ENCODE peak calls at places on chromosomes 6 and 20, in five cellular contexts. T, V, S, M and N are unnamed samples.

GRCh38 chr6:13711384-13711725 is 280 bp downstream of the RANBP9 start:
- DNase-seq in T (no peak), V (no peak), S (no peak), M (no peak), N (no peak)

GRCh38 chr6:169070506-169071176 is 183.0 kb downstream of the THBS2 start:
- DNase-seq in T (peak), V (peak), S (peak), M (peak), N (no peak)

GRCh38 chr6:41942045-41942851 is 640 bp upstream of the CCND3 start:
- DNase-seq in T (no peak), V (no peak), S (no peak), M (no peak), N (no peak)

GRCh38 chr6:6960571-6961251 is 147.1 kb upstream of the RREB1 start:
- DNase-seq in T (no peak), V (no peak), S (no peak), M (no peak), N (no peak)

GRCh38 chr20:48262396-48262795 is 477.1 kb upstream of the SULF2 start:
- DNase-seq in T (no peak), V (no peak), S (no peak), M (peak), N (no peak)

GRCh38 chr20:31943052-31943471 is 8.8 kb downstream of the PDRG1 start:
- DNase-seq in T (peak), V (peak), S (peak), M (no peak), N (no peak)

GRCh38 chr20:9409352-9409751 is 105.0 kb upstream of the LAMP5 start:
- DNase-seq in T (peak), V (no peak), S (no peak), M (no peak), N (no peak)

GRCh38 chr6:98672681-98673475 is 161.5 kb upstream of the POU3F2 start:
- DNase-seq in T (no peak), V (no peak), S (no peak), M (no peak), N (no peak)

GRCh38 chr20:1277529-1278322 is 11.6 kb downstream of the SNPH start:
- DNase-seq in T (no peak), V (no peak), S (no peak), M (no peak), N (no peak)

GRCh38 chr20:64222273-64222672 is 33.3 kb upstream of the PCMTD2 start:
- DNase-seq in T (no peak), V (no peak), S (no peak), M (no peak), N (no peak)

GRCh38 chr6:148367418-148368024 is 24.9 kb downstream of the SASH1 start:
- DNase-seq in T (peak), V (peak), S (peak), M (peak), N (no peak)

GRCh38 chr20:11976966-11977365 is 59.3 kb downstream of the BTBD3 start:
- DNase-seq in T (no peak), V (no peak), S (no peak), M (no peak), N (no peak)

GRCh38 chr6:79410806-79411205 is 126.4 kb downstream of the LCA5 start:
- DNase-seq in T (no peak), V (no peak), S (no peak), M (no peak), N (no peak)

GRCh38 chr6:142542704-142543233 is 241.0 kb downstream of the ADGRG6 start:
- DNase-seq in T (peak), V (peak), S (peak), M (peak), N (no peak)

GRCh38 chr6:81075974-81076373 is 676.5 kb downstream of the TENT5A start:
- DNase-seq in T (peak), V (no peak), S (no peak), M (no peak), N (no peak)

GRCh38 chr20:50438986-50439407 is 71.2 kb upstream of the PTPN1 start:
- DNase-seq in T (no peak), V (no peak), S (no peak), M (peak), N (no peak)

GRCh38 chr6:1406306-1407058 is 17.1 kb downstream of the FOXF2 start:
- DNase-seq in T (peak), V (no peak), S (no peak), M (no peak), N (no peak)

GRCh38 chr6:31560697-31561058 is 11.4 kb upstream of the LTA start:
- DNase-seq in T (no peak), V (no peak), S (no peak), M (no peak), N (no peak)

GRCh38 chr20:38127011-38127621 is 38.0 kb downstream of the TGM2 start:
- DNase-seq in T (peak), V (peak), S (no peak), M (no peak), N (no peak)

GRCh38 chr6:145310116-145310515 is 425.2 kb downstream of the EPM2A start:
- DNase-seq in T (peak), V (no peak), S (no peak), M (no peak), N (no peak)

GRCh38 chr20:37327748-37328147 is 18.2 kb upstream of the SRC start:
- DNase-seq in T (peak), V (peak), S (peak), M (no peak), N (no peak)

GRCh38 chr6:90098025-90098474 is 198.6 kb downstream of the BACH2 start:
- DNase-seq in T (peak), V (peak), S (peak), M (peak), N (no peak)

GRCh38 chr20:14664101-14664500 is 326.7 kb upstream of the FLRT3 start:
- DNase-seq in T (no peak), V (no peak), S (no peak), M (no peak), N (no peak)

GRCh38 chr6:107815846-107816245 is 8.3 kb downstream of the SCML4 start:
- DNase-seq in T (no peak), V (no peak), S (no peak), M (no peak), N (no peak)

GRCh38 chr6:159169557-159170332 is 545 bp downstream of the FNDC1 start:
- DNase-seq in T (peak), V (peak), S (peak), M (no peak), N (peak)
- TF ChIP-seq CTCF in T (peak), V (no peak), S (no peak), M (no peak), N (no peak)

DNA sequence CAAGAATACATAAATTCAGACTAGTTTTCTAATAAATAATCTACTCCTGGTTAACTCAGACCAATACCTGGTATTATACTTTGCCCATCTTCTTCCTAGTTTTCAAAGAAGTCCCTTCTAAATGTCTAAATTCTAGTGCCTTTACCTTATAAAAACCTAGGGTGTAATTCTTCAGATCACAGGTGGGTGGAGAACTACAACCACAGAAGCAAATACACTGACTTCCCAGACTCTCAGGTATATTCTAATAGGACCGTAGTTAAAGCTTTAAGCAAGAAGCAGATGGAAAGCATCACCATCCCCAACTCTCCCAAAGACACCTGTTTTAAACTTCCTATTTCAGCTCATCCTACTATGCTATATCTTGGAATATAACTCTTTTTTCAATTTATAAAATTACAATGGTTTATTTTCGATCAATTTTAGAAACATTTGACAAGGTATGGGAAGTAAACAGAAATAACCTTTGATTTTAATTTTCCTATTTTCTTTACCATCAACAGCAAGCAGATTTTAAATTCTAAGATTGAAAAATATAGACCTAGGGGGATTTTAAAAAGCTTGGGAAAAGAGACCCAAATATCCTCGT is 15.8 kb downstream of the MAN1A1 start:
- DNase-seq in T (no peak), V (no peak), S (no peak), M (no peak), N (no peak)
- TF ChIP-seq CTCF in T (peak), V (peak), S (peak), M (peak), N (no peak)

GRCh38 chr6:160269771-160270170 is 11.2 kb upstream of the SLC22A2 start:
- DNase-seq in T (no peak), V (no peak), S (no peak), M (no peak), N (no peak)
- TF ChIP-seq CTCF in T (no peak), V (no peak), S (no peak), M (no peak), N (no peak)

GRCh38 chr6:93419304-93420162 is at the start of gene EPHA7:
- DNase-seq in T (peak), V (peak), S (peak), M (peak), N (peak)

GRCh38 chr6:93423542-93423941 is 4.2 kb upstream of the EPHA7 start:
- DNase-seq in T (peak), V (peak), S (peak), M (no peak), N (peak)

GRCh38 chr6:93418448-93419303 is 683 bp downstream of the EPHA7 start:
- DNase-seq in T (peak), V (peak), S (peak), M (no peak), N (peak)

GRCh38 chr6:93420163-93420806 is 926 bp upstream of the EPHA7 start:
- DNase-seq in T (no peak), V (no peak), S (no peak), M (no peak), N (no peak)

GRCh38 chr6:93424303-93425064 is 5.1 kb upstream of the EPHA7 start:
- DNase-seq in T (peak), V (no peak), S (no peak), M (no peak), N (no peak)
- TF ChIP-seq CTCF in T (peak), V (peak), S (peak), M (no peak), N (peak)

GRCh38 chr6:96760153-96760687 is 77.1 kb downstream of the GPR63 start:
- DNase-seq in T (no peak), V (no peak), S (no peak), M (no peak), N (no peak)
- TF ChIP-seq CTCF in T (no peak), V (no peak), S (peak), M (no peak), N (peak)

DNA sequence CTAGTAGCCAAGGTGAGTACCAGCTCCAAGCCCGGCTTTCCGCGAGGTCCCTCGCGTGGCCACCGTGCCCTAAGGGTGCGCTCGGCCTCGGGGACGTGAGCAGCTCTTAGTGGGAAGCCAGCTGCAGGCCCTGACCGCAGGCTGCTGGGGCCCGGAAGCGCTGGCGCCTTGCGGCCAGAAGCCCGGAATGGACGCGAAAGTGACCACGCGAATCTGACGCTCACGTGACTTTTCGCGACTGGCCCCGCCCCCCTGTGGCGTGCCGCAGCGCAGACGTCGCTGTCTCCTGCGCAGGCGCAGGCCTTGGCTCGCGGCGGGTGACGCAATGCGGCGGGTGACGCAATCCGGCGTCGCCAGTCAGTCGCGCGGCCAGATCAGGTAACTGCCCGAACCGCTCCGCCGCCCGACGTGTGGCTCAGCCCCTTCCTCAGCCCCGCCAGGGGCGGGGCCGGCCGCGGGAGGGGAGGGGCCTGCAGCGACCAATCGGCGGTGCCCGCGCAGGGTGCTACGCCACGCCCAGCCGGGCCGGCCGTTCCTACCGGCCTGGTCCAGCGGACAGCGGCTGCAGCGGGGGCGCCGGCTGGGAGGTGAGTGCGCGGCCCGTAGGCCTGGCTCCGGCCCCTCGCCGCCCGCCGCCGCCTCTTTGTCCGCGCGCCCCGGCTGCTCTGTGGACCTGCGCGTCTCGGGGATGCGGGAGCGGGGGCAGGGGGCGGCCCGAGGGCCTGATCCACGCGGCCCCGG is at the start of gene GZF1:
- DNase-seq in T (peak), V (peak), S (peak), M (peak), N (peak)
- TF ChIP-seq CTCF in T (peak), V (no peak), S (peak), M (peak), N (no peak)

GRCh38 chr6:160933256-160933655 is 58.3 kb upstream of the MAP3K4 start:
- DNase-seq in T (no peak), V (no peak), S (peak), M (no peak), N (no peak)
- TF ChIP-seq CTCF in T (peak), V (no peak), S (peak), M (no peak), N (no peak)

GRCh38 chr20:58043122-58043865 is 185.2 kb downstream of the ANKRD60 start:
- DNase-seq in T (no peak), V (no peak), S (no peak), M (no peak), N (no peak)

GRCh38 chr20:58042626-58043025 is 185.8 kb downstream of the ANKRD60 start:
- DNase-seq in T (no peak), V (no peak), S (no peak), M (no peak), N (no peak)

GRCh38 chr20:58044286-58044685 is 184.2 kb downstream of the ANKRD60 start:
- DNase-seq in T (no peak), V (no peak), S (no peak), M (no peak), N (no peak)

GRCh38 chr20:58045156-58045555 is 183.3 kb downstream of the ANKRD60 start:
- DNase-seq in T (no peak), V (no peak), S (no peak), M (no peak), N (no peak)

DNA sequence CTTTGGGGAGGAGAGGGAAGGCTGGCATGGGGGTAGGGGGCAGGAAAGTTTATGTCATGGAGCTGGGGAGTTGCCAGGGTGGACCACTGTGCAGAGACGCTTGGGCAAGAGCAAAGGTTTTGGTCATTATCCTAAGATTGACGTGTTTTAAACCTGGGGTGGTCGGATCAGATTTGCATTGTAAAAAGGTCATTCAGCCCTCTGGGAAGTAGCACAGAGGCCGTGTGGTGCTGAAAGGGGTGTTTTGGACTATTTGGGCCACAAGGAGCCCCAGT is 184.7 kb downstream of the ANKRD60 start:
- DNase-seq in T (no peak), V (no peak), S (no peak), M (no peak), N (no peak)
- TF ChIP-seq CTCF in T (no peak), V (no peak), S (no peak), M (no peak), N (no peak)

DNA sequence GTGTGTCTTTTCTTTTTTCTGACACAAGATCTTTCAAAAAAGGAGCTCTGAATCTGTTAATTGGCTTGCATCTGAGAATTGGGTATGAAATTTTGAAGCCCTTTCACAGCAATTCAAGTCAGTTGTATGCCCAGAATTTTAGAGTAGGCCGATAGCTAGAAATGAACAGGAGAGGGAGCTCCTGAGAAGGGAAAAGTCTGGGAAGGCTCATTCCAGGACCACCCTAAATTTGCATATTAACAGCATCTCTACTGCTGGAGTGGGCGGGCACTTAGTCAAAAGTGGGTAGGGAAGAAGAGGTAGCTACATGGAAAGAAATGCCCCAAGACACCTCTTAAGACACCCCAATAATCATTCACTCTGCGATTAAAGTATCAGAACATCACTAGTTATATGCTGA is 928.3 kb downstream of the TBC1D32 start:
- DNase-seq in T (no peak), V (no peak), S (no peak), M (no peak), N (no peak)
- TF ChIP-seq CTCF in T (no peak), V (no peak), S (no peak), M (no peak), N (no peak)